ENCODE peak calls at places on chromosome 10, in five cellular contexts. One of them, this sample, is unnamed.

GRCh38 chr10:97584060-97584797 is at the start of gene HOGA1:
- DNase-seq in K562: no peak
- DNase-seq in heart right ventricle: peak; percentile 83
- DNase-seq in H7: peak; percentile 91
- DNase-seq in IMR-90: peak; percentile 55
- DNase-seq in this sample: no peak

GRCh38 chr10:80136134-80136571 is 3.6 kb downstream of the PLAC9 start:
- DNase-seq in heart right ventricle: peak; percentile 95
- DNase-seq in IMR-90: peak; percentile 88
- DNase-seq in H7: peak; percentile 37
- DNase-seq in K562: no peak
- DNase-seq in this sample: no peak

GRCh38 chr10:48634198-48634983 is 29.5 kb upstream of the ARHGAP22 start:
- DNase-seq in IMR-90: peak; percentile 69
- DNase-seq in K562: no peak
- DNase-seq in H7: no peak
- DNase-seq in heart right ventricle: peak; percentile 50
- DNase-seq in this sample: peak; percentile 69

GRCh38 chr10:89213191-89213808 is 6.2 kb upstream of the CH25H start:
- DNase-seq in K562: peak; percentile 19
- DNase-seq in heart right ventricle: no peak
- DNase-seq in H7: peak; percentile 54
- DNase-seq in IMR-90: peak; percentile 63
- DNase-seq in this sample: peak; percentile 46

GRCh38 chr10:74485283-74485682 is 334.3 kb downstream of the ADK start:
- DNase-seq in IMR-90: no peak
- DNase-seq in heart right ventricle: no peak
- DNase-seq in H7: no peak
- DNase-seq in K562: no peak
- DNase-seq in this sample: no peak

GRCh38 chr10:124213881-124214523 is 120.6 kb upstream of the CHST15 start:
- DNase-seq in IMR-90: no peak
- DNase-seq in K562: no peak
- DNase-seq in H7: no peak
- DNase-seq in heart right ventricle: no peak
- DNase-seq in this sample: no peak

GRCh38 chr10:16689636-16690035 is 127.6 kb downstream of the RSU1 start:
- DNase-seq in heart right ventricle: no peak
- DNase-seq in K562: no peak
- DNase-seq in H7: no peak
- DNase-seq in IMR-90: no peak
- DNase-seq in this sample: no peak

GRCh38 chr10:51137741-51138529 is 63.6 kb downstream of the PRKG1 start:
- DNase-seq in heart right ventricle: no peak
- DNase-seq in K562: no peak
- DNase-seq in H7: no peak
- DNase-seq in IMR-90: peak; percentile 76
- DNase-seq in this sample: no peak

GRCh38 chr10:52778511-52779392 is 6.2 kb upstream of the MBL2 start:
- DNase-seq in heart right ventricle: no peak
- DNase-seq in K562: no peak
- DNase-seq in H7: peak; percentile 74
- DNase-seq in IMR-90: peak; percentile 18
- DNase-seq in this sample: peak; percentile 26

GRCh38 chr10:98019784-98020183 is 10.6 kb downstream of the CRTAC1 start:
- DNase-seq in H7: no peak
- DNase-seq in K562: no peak
- DNase-seq in IMR-90: no peak
- DNase-seq in heart right ventricle: no peak
- DNase-seq in this sample: no peak

GRCh38 chr10:132539894-132540293 is 2.3 kb downstream of the INPP5A start:
- DNase-seq in H7: no peak
- DNase-seq in K562: no peak
- DNase-seq in heart right ventricle: no peak
- DNase-seq in IMR-90: peak; percentile 75
- DNase-seq in this sample: no peak

GRCh38 chr10:76576276-76576962 is 1061.2 kb downstream of the KCNMA1 start:
- DNase-seq in K562: no peak
- DNase-seq in H7: no peak
- DNase-seq in heart right ventricle: peak; percentile 27
- DNase-seq in IMR-90: peak; percentile 76
- DNase-seq in this sample: no peak

GRCh38 chr10:49431426-49431825 is 35.5 kb upstream of the DRGX start:
- DNase-seq in H7: no peak
- DNase-seq in IMR-90: no peak
- DNase-seq in K562: no peak
- DNase-seq in heart right ventricle: no peak
- DNase-seq in this sample: no peak

GRCh38 chr10:60384708-60385398 is 4.8 kb downstream of the ANK3 start:
- DNase-seq in heart right ventricle: no peak
- DNase-seq in IMR-90: peak; percentile 98
- DNase-seq in K562: no peak
- DNase-seq in H7: no peak
- DNase-seq in this sample: no peak

GRCh38 chr10:131035779-131036178 is 275.7 kb downstream of the TCERG1L start:
- DNase-seq in IMR-90: no peak
- DNase-seq in H7: peak; percentile 51
- DNase-seq in K562: no peak
- DNase-seq in heart right ventricle: no peak
- DNase-seq in this sample: no peak

GRCh38 chr10:98878418-98878817 is 357.2 kb downstream of the HPSE2 start:
- DNase-seq in heart right ventricle: no peak
- DNase-seq in K562: no peak
- DNase-seq in IMR-90: peak; percentile 41
- DNase-seq in H7: no peak
- DNase-seq in this sample: no peak

GRCh38 chr10:123170961-123171360 is 16.8 kb downstream of the BUB3 start:
- DNase-seq in K562: no peak
- DNase-seq in IMR-90: no peak
- DNase-seq in heart right ventricle: no peak
- DNase-seq in H7: no peak
- DNase-seq in this sample: no peak
- H3K36me3 ChIP-seq in K562: peaks cover 48% of the 10 kb centered on the region
- H3K36me3 ChIP-seq in IMR-90: peaks cover 13% of the 10 kb centered on the region
- H3K36me3 ChIP-seq in heart right ventricle: no peaks in the 10 kb centered on the region
- H3K36me3 ChIP-seq in H7: peaks cover 2% of the 10 kb centered on the region
- H3K36me3 ChIP-seq in this sample: peaks cover 75% of the 10 kb centered on the region

DNA sequence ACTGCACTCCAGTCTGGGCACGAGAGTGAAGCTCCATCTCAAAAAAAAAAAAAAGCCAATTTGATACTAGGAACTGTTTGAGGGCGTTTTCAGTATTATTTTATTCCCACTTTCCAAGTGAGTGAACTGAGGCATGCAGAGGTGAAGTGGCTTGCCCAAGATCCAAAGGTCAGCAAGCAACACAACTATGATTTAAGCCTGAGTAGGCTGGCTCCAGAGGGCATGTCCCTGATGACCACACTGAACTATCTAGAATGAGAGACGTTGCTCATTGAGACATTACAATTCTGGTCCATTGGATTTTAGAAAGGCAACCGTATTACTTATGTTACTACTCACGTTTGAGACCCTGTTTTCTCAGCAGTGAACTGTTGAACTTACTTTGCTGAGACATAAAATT is 20.8 kb downstream of the KCNMA1 start:
- DNase-seq in heart right ventricle: no peak
- DNase-seq in IMR-90: no peak
- DNase-seq in K562: no peak
- DNase-seq in H7: no peak
- DNase-seq in this sample: no peak
- H3K4me3 ChIP-seq in heart right ventricle: no peak overlapping the region
- H3K4me3 ChIP-seq in IMR-90: no peak overlapping the region
- H3K4me3 ChIP-seq in K562: no peak overlapping the region
- H3K4me3 ChIP-seq in H7: no peak overlapping the region
- H3K4me3 ChIP-seq in this sample: no peak overlapping the region

DNA sequence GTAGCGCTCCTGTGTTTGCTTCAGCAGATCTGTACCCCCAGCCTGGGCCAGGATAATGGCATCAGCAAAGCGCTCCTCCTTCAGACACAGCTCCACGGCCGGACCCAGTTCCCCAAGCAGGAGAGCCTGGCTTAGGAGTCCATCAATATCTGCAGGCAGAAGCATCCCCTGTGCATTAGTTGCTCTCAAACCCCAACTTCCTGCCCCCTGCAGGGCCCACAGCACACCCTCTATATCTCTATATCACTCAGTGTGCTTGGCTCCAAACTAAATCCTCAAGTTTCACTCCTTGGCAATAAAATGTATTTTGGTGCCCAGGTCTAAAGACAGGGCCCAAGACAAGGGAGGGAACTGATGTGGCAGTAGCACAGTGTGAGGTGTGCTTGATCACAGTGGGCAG is 21.6 kb downstream of the SEC31B start:
- DNase-seq in heart right ventricle: no peak
- DNase-seq in IMR-90: no peak
- DNase-seq in K562: no peak
- DNase-seq in H7: no peak
- DNase-seq in this sample: no peak
- H3K36me3 ChIP-seq in heart right ventricle: no peaks in the 10 kb centered on the region
- H3K36me3 ChIP-seq in IMR-90: peaks cover 17% of the 10 kb centered on the region
- H3K36me3 ChIP-seq in K562: peaks cover 4% of the 10 kb centered on the region
- H3K36me3 ChIP-seq in H7: no peaks in the 10 kb centered on the region
- H3K36me3 ChIP-seq in this sample: no peaks in the 10 kb centered on the region

GRCh38 chr10:126245501-126245900 is 142.8 kb downstream of the ADAM12 start:
- DNase-seq in H7: no peak
- DNase-seq in heart right ventricle: no peak
- DNase-seq in IMR-90: no peak
- DNase-seq in K562: no peak
- DNase-seq in this sample: no peak

GRCh38 chr10:126250527-126251310 is 137.6 kb downstream of the ADAM12 start:
- DNase-seq in IMR-90: peak; percentile 20
- DNase-seq in H7: no peak
- DNase-seq in K562: no peak
- DNase-seq in heart right ventricle: no peak
- DNase-seq in this sample: no peak

GRCh38 chr10:126243976-126244375 is 144.3 kb downstream of the ADAM12 start:
- DNase-seq in IMR-90: peak; percentile 95
- DNase-seq in K562: no peak
- DNase-seq in heart right ventricle: no peak
- DNase-seq in H7: no peak
- DNase-seq in this sample: no peak

GRCh38 chr10:126250045-126250444 is 138.2 kb downstream of the ADAM12 start:
- DNase-seq in H7: no peak
- DNase-seq in heart right ventricle: no peak
- DNase-seq in IMR-90: no peak
- DNase-seq in K562: no peak
- DNase-seq in this sample: no peak

DNA sequence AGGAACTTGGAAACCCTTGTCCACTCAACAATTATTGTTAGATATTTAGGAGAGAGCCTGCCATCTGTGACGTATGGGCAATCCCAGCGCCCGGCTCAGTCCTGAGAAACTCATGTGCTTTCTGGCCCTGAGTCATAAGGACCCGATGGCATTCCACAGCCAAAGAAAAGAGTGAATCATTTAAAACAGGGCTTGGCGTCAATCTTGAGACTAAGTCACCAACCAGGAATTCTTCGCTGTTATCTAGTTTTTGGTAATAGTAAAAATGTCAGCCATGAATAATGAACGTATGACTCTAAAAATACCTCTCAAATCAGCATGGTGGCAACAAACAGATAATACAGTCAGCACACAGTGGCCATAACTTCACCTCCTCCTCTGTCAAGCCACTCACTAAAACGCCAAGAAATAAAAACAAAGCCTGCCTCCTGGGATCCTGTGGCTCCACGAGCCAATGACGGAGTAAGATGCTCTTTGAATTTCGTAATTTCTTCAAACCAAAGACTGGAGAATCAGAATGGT is 140.8 kb downstream of the ADAM12 start:
- DNase-seq in IMR-90: peak; percentile 100
- DNase-seq in heart right ventricle: peak; percentile 42
- DNase-seq in H7: no peak
- DNase-seq in K562: no peak
- DNase-seq in this sample: no peak
- H3K4me3 ChIP-seq in IMR-90: no peak overlapping the region
- H3K4me3 ChIP-seq in heart right ventricle: no peak overlapping the region
- H3K4me3 ChIP-seq in H7: no peak overlapping the region
- H3K4me3 ChIP-seq in K562: no peak overlapping the region
- H3K4me3 ChIP-seq in this sample: no peak overlapping the region

GRCh38 chr10:13201132-13201531 is 33.0 kb downstream of the UCMA start:
- DNase-seq in H7: no peak
- DNase-seq in IMR-90: peak; percentile 75
- DNase-seq in K562: no peak
- DNase-seq in heart right ventricle: no peak
- DNase-seq in this sample: no peak
- H3K36me3 ChIP-seq in H7: peaks cover 47% of the 10 kb centered on the region
- H3K36me3 ChIP-seq in IMR-90: peaks cover 2% of the 10 kb centered on the region
- H3K36me3 ChIP-seq in K562: peaks cover 93% of the 10 kb centered on the region
- H3K36me3 ChIP-seq in heart right ventricle: no peaks in the 10 kb centered on the region
- H3K36me3 ChIP-seq in this sample: peaks cover 96% of the 10 kb centered on the region

GRCh38 chr10:119272736-119273135 is 65.4 kb downstream of the GRK5 start:
- DNase-seq in K562: no peak
- DNase-seq in H7: no peak
- DNase-seq in IMR-90: no peak
- DNase-seq in heart right ventricle: no peak
- DNase-seq in this sample: no peak

GRCh38 chr10:119268871-119269506 is 61.6 kb downstream of the GRK5 start:
- DNase-seq in heart right ventricle: no peak
- DNase-seq in IMR-90: peak; percentile 45
- DNase-seq in K562: no peak
- DNase-seq in H7: no peak
- DNase-seq in this sample: no peak

GRCh38 chr10:119273413-119273812 is 66.0 kb downstream of the GRK5 start:
- DNase-seq in IMR-90: no peak
- DNase-seq in H7: no peak
- DNase-seq in K562: no peak
- DNase-seq in heart right ventricle: no peak
- DNase-seq in this sample: no peak

GRCh38 chr10:119269737-119270136 is 62.4 kb downstream of the GRK5 start:
- DNase-seq in IMR-90: no peak
- DNase-seq in heart right ventricle: no peak
- DNase-seq in H7: no peak
- DNase-seq in K562: no peak
- DNase-seq in this sample: no peak

DNA sequence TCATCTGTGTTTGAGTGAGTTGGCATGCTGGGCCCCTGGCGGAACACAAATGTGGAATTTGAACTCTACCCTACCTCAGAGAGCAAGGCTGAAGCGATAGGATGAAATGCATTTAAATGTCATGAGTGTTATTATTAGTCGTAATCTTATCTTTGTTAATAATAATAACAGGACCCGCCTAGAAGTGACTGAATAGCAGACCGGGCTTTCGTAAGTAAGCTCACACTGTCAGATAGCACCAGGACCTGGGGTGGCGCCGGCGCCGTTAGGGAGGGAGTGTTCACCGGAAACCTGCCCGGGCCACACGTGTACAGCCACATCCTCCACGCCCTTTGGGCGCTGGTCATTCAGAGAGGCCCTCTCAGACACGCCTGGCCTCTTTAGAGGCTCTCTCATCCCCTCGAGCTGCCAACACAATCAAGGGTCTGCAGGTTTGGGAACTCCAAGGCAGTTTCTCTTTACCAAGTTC is 63.6 kb downstream of the GRK5 start:
- DNase-seq in H7: no peak
- DNase-seq in IMR-90: peak; percentile 51
- DNase-seq in K562: peak; percentile 62
- DNase-seq in heart right ventricle: peak; percentile 88
- DNase-seq in this sample: no peak
- H3K4me3 ChIP-seq in H7: no peak overlapping the region
- H3K4me3 ChIP-seq in IMR-90: no peak overlapping the region
- H3K4me3 ChIP-seq in K562: no peak overlapping the region
- H3K4me3 ChIP-seq in heart right ventricle: peak overlapping the region; percentile 37
- H3K4me3 ChIP-seq in this sample: no peak overlapping the region

GRCh38 chr10:77811831-77812430 is 114.6 kb downstream of the DLG5 start:
- DNase-seq in K562: no peak
- DNase-seq in IMR-90: no peak
- DNase-seq in H7: no peak
- DNase-seq in heart right ventricle: no peak
- DNase-seq in this sample: no peak
- H3K36me3 ChIP-seq in K562: peaks cover 78% of the 10 kb centered on the region
- H3K36me3 ChIP-seq in IMR-90: peaks cover 76% of the 10 kb centered on the region
- H3K36me3 ChIP-seq in H7: peaks cover 40% of the 10 kb centered on the region
- H3K36me3 ChIP-seq in heart right ventricle: peaks cover 7% of the 10 kb centered on the region
- H3K36me3 ChIP-seq in this sample: no peaks in the 10 kb centered on the region